ENCODE peak calls at places on chromosome 7, in nine cellular contexts. C is fibroblast of pulmonary artery; F is activated effector memory CD4-positive, alpha-beta T cell treated with anti-CD3 and anti-CD28 coated beads, Interleukin-2, amount 50 U/mL, for 16 hours; B is psoas muscle; J is amygdala; Y is foreskin fibroblast; V is T-helper 2 cell; S is transverse colon; N is renal cortical epithelial cell. H is an unnamed sample.

GRCh38 chr7:138001529-138002095 is at the start of gene CREB3L2:
- DNase-seq in B (no peak), C (peak; percentile 70), Y (peak; percentile 79), J (peak; percentile 29), F (peak; percentile 89), S (peak; percentile 68), N (no peak), V (peak; percentile 35), H (peak; percentile 41)

GRCh38 chr7:45456105-45456504 is 118.1 kb upstream of the ADCY1 start:
- DNase-seq in Y (no peak), F (no peak), N (no peak), J (no peak), V (no peak), B (no peak), C (no peak), S (no peak), H (no peak)

GRCh38 chr7:136348142-136348541 is 371.0 kb upstream of the MTPN start:
- DNase-seq in Y (no peak), B (no peak), C (no peak), J (no peak), V (no peak), F (no peak), N (no peak), S (no peak), H (no peak)

GRCh38 chr7:44541876-44542610 is 913 bp upstream of the NPC1L1 start:
- DNase-seq in F (peak; percentile 50), N (no peak), B (no peak), S (no peak), J (no peak), C (no peak), V (no peak), Y (no peak), H (no peak)

GRCh38 chr7:96282835-96283234 is 39.1 kb downstream of the SLC25A13 start:
- DNase-seq in S (no peak), N (no peak), B (no peak), V (no peak), Y (no peak), C (no peak), J (no peak), F (no peak), H (no peak)

GRCh38 chr7:128962837-128963236 is 25.1 kb downstream of the IRF5 start:
- DNase-seq in N (peak; percentile 59), F (no peak), V (no peak), S (no peak), C (peak; percentile 9), J (no peak), Y (no peak), B (no peak), H (no peak)

GRCh38 chr7:111238891-111239290 is 148.0 kb downstream of the LRRN3 start:
- DNase-seq in N (peak; percentile 4), B (no peak), S (no peak), Y (no peak), C (peak; percentile 26), J (no peak), V (no peak), F (no peak), H (no peak)

GRCh38 chr7:42125321-42125720 is 111.7 kb downstream of the GLI3 start:
- DNase-seq in V (no peak), J (no peak), B (no peak), S (no peak), C (no peak), Y (no peak), F (no peak), N (no peak), H (no peak)

GRCh38 chr7:107150375-107151073 is 18.3 kb upstream of the HBP1 start:
- DNase-seq in F (peak; percentile 90), V (peak; percentile 31), N (peak; percentile 45), J (no peak), B (peak; percentile 73), Y (peak; percentile 87), S (peak; percentile 80), C (peak; percentile 88), H (peak; percentile 68)

GRCh38 chr7:105787071-105787470 is 89.3 kb downstream of the ATXN7L1 start:
- DNase-seq in V (no peak), J (no peak), S (peak; percentile 28), F (no peak), B (no peak), C (no peak), Y (no peak), N (no peak), H (no peak)

H was measured in memory B cell.